ENCODE peak calls at places on chromosomes 6 and 20, in eight cellular contexts. One of them, this sample, is unnamed.
A peak's percentile ranks its signal among the peaks of the same experiment; 100 is the strongest.

GRCh38 chr6:50924758-50925157 is 106.1 kb downstream of the TFAP2B start:
- DNase-seq in OCI-LY7: no peak
- DNase-seq in GM06990: no peak
- DNase-seq in Caco-2: no peak
- DNase-seq in fibroblast of pulmonary artery: no peak
- DNase-seq in PC-3: no peak
- DNase-seq in BJ: no peak
- DNase-seq in brain microvascular endothelial cell: no peak
- DNase-seq in this sample: no peak

GRCh38 chr6:29014729-29015608 is 9.9 kb upstream of the ZNF311 start:
- DNase-seq in OCI-LY7: no peak
- DNase-seq in GM06990: no peak
- DNase-seq in Caco-2: no peak
- DNase-seq in fibroblast of pulmonary artery: peak; percentile 22
- DNase-seq in PC-3: no peak
- DNase-seq in BJ: no peak
- DNase-seq in brain microvascular endothelial cell: no peak
- DNase-seq in this sample: no peak

GRCh38 chr6:56370591-56371198 is 123.3 kb upstream of the COL21A1 start:
- DNase-seq in OCI-LY7: peak; percentile 4
- DNase-seq in GM06990: no peak
- DNase-seq in Caco-2: no peak
- DNase-seq in fibroblast of pulmonary artery: peak; percentile 99
- DNase-seq in PC-3: peak; percentile 89
- DNase-seq in BJ: peak; percentile 52
- DNase-seq in brain microvascular endothelial cell: peak; percentile 65
- DNase-seq in this sample: no peak

GRCh38 chr6:106739387-106739786 is 110.0 kb downstream of the QRSL1 start:
- DNase-seq in OCI-LY7: peak; percentile 38
- DNase-seq in GM06990: no peak
- DNase-seq in Caco-2: no peak
- DNase-seq in fibroblast of pulmonary artery: no peak
- DNase-seq in PC-3: peak; percentile 96
- DNase-seq in BJ: no peak
- DNase-seq in brain microvascular endothelial cell: no peak
- DNase-seq in this sample: no peak

GRCh38 chr20:61397790-61398189 is 145.7 kb downstream of the CDH4 start:
- DNase-seq in OCI-LY7: no peak
- DNase-seq in GM06990: no peak
- DNase-seq in Caco-2: no peak
- DNase-seq in fibroblast of pulmonary artery: no peak
- DNase-seq in PC-3: no peak
- DNase-seq in BJ: no peak
- DNase-seq in brain microvascular endothelial cell: no peak
- DNase-seq in this sample: no peak

GRCh38 chr6:110620065-110620464 is 143.7 kb upstream of the SLC22A16 start:
- DNase-seq in OCI-LY7: no peak
- DNase-seq in GM06990: no peak
- DNase-seq in Caco-2: no peak
- DNase-seq in fibroblast of pulmonary artery: no peak
- DNase-seq in PC-3: no peak
- DNase-seq in BJ: no peak
- DNase-seq in brain microvascular endothelial cell: no peak
- DNase-seq in this sample: no peak

GRCh38 chr6:33428219-33428890 is 8.5 kb downstream of the SYNGAP1 start:
- DNase-seq in OCI-LY7: peak; percentile 70
- DNase-seq in GM06990: peak; percentile 65
- DNase-seq in Caco-2: peak; percentile 64
- DNase-seq in fibroblast of pulmonary artery: peak; percentile 38
- DNase-seq in PC-3: peak; percentile 61
- DNase-seq in BJ: no peak
- DNase-seq in brain microvascular endothelial cell: peak; percentile 35
- DNase-seq in this sample: no peak

GRCh38 chr6:41846666-41847237 is 48.4 kb downstream of the USP49 start:
- DNase-seq in OCI-LY7: peak; percentile 60
- DNase-seq in GM06990: peak; percentile 30
- DNase-seq in Caco-2: peak; percentile 83
- DNase-seq in fibroblast of pulmonary artery: peak; percentile 99
- DNase-seq in PC-3: peak; percentile 98
- DNase-seq in BJ: peak; percentile 75
- DNase-seq in brain microvascular endothelial cell: peak; percentile 93
- DNase-seq in this sample: peak; percentile 56

GRCh38 chr6:111888928-111889696 is 15.9 kb upstream of the FYN start:
- DNase-seq in OCI-LY7: no peak
- DNase-seq in GM06990: no peak
- DNase-seq in Caco-2: no peak
- DNase-seq in fibroblast of pulmonary artery: peak; percentile 48
- DNase-seq in PC-3: no peak
- DNase-seq in BJ: no peak
- DNase-seq in brain microvascular endothelial cell: no peak
- DNase-seq in this sample: no peak

GRCh38 chr20:3563548-3564177 is 92.8 kb downstream of the ATRN start:
- DNase-seq in OCI-LY7: peak; percentile 65
- DNase-seq in GM06990: no peak
- DNase-seq in Caco-2: peak; percentile 65
- DNase-seq in fibroblast of pulmonary artery: peak; percentile 72
- DNase-seq in PC-3: peak; percentile 73
- DNase-seq in BJ: no peak
- DNase-seq in brain microvascular endothelial cell: peak; percentile 58
- DNase-seq in this sample: peak; percentile 2

GRCh38 chr20:18728165-18728866 is 85.3 kb upstream of the SCP2D1 start:
- DNase-seq in OCI-LY7: peak; percentile 79
- DNase-seq in GM06990: peak; percentile 57
- DNase-seq in Caco-2: no peak
- DNase-seq in fibroblast of pulmonary artery: no peak
- DNase-seq in PC-3: no peak
- DNase-seq in BJ: no peak
- DNase-seq in brain microvascular endothelial cell: no peak
- DNase-seq in this sample: no peak

GRCh38 chr20:1804554-1804956 is 90.7 kb upstream of the SIRPA start:
- DNase-seq in OCI-LY7: no peak
- DNase-seq in GM06990: no peak
- DNase-seq in Caco-2: no peak
- DNase-seq in fibroblast of pulmonary artery: no peak
- DNase-seq in PC-3: no peak
- DNase-seq in BJ: no peak
- DNase-seq in brain microvascular endothelial cell: no peak
- DNase-seq in this sample: no peak

GRCh38 chr20:61451009-61451408 is 198.9 kb downstream of the CDH4 start:
- DNase-seq in OCI-LY7: no peak
- DNase-seq in GM06990: no peak
- DNase-seq in Caco-2: no peak
- DNase-seq in fibroblast of pulmonary artery: no peak
- DNase-seq in PC-3: no peak
- DNase-seq in BJ: no peak
- DNase-seq in brain microvascular endothelial cell: no peak
- DNase-seq in this sample: no peak

GRCh38 chr20:58129736-58130135 is 98.7 kb downstream of the ANKRD60 start:
- DNase-seq in OCI-LY7: no peak
- DNase-seq in GM06990: no peak
- DNase-seq in Caco-2: no peak
- DNase-seq in fibroblast of pulmonary artery: no peak
- DNase-seq in PC-3: no peak
- DNase-seq in BJ: no peak
- DNase-seq in brain microvascular endothelial cell: no peak
- DNase-seq in this sample: no peak

GRCh38 chr20:57440678-57441509 is 49.7 kb downstream of the RBM38 start:
- DNase-seq in OCI-LY7: no peak
- DNase-seq in GM06990: no peak
- DNase-seq in Caco-2: no peak
- DNase-seq in fibroblast of pulmonary artery: peak; percentile 54
- DNase-seq in PC-3: no peak
- DNase-seq in BJ: no peak
- DNase-seq in brain microvascular endothelial cell: no peak
- DNase-seq in this sample: no peak

GRCh38 chr20:62345681-62346370 is 21.3 kb downstream of the LAMA5 start:
- DNase-seq in OCI-LY7: no peak
- DNase-seq in GM06990: no peak
- DNase-seq in Caco-2: no peak
- DNase-seq in fibroblast of pulmonary artery: no peak
- DNase-seq in PC-3: no peak
- DNase-seq in BJ: no peak
- DNase-seq in brain microvascular endothelial cell: no peak
- DNase-seq in this sample: no peak

GRCh38 chr6:57423468-57423867 is 106.0 kb downstream of the PRIM2 start:
- DNase-seq in OCI-LY7: no peak
- DNase-seq in GM06990: no peak
- DNase-seq in Caco-2: no peak
- DNase-seq in fibroblast of pulmonary artery: no peak
- DNase-seq in PC-3: no peak
- DNase-seq in BJ: no peak
- DNase-seq in brain microvascular endothelial cell: no peak
- DNase-seq in this sample: peak; percentile 97

GRCh38 chr6:36133912-36134311 is 3.6 kb downstream of the MAPK13 start:
- DNase-seq in OCI-LY7: no peak
- DNase-seq in GM06990: no peak
- DNase-seq in Caco-2: no peak
- DNase-seq in fibroblast of pulmonary artery: no peak
- DNase-seq in PC-3: no peak
- DNase-seq in BJ: no peak
- DNase-seq in brain microvascular endothelial cell: no peak
- DNase-seq in this sample: no peak

DNA sequence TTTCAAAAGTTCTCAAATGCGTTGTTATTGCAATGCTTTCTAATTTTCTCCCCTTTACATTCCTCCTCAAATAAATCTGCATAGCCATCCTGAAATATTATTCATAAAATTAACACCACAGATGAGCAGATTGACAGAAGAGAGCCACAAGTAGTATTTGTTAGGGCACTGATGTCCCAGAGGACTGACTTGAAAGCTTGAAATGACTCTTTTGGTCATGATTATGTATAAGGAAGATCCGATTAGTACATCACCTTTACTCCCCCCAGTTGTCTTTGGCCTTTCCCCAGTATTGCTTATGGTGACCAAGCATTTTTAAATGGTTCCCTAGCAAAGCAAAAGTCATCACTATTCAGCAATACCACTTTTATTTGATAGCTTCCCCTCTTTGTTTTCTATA is 187.6 kb downstream of the ADAT2 start:
- DNase-seq in OCI-LY7: no peak
- DNase-seq in GM06990: no peak
- DNase-seq in Caco-2: no peak
- DNase-seq in fibroblast of pulmonary artery: no peak
- DNase-seq in PC-3: no peak
- DNase-seq in BJ: no peak
- DNase-seq in brain microvascular endothelial cell: no peak
- DNase-seq in this sample: no peak
- TF ChIP-seq CTCF in OCI-LY7: no peak
- TF ChIP-seq CTCF in GM06990: no peak
- TF ChIP-seq CTCF in Caco-2: no peak
- TF ChIP-seq CTCF in fibroblast of pulmonary artery: no peak
- TF ChIP-seq CTCF in PC-3: no peak
- TF ChIP-seq CTCF in BJ: no peak
- TF ChIP-seq CTCF in brain microvascular endothelial cell: no peak
- TF ChIP-seq CTCF in this sample: no peak

DNA sequence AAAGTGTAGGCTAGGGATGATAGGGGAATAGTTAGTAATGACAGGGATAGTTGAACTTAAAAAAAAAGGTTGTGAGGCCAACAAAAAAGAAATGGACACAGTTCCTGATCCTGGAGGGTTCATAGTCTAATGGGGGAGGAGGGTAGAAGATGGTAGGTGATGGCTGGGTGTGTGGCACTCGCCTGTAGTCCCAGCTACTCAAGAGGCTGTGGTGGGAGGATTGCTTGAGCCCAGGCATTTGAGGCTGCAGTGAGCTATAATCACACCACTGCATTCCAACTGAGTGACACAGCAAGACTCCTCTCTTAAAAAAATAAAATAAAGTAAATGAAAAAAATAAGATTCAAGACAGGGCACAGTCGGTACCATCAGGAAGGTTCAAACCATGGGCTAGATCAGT is 2.4 kb upstream of the MICB start:
- DNase-seq in OCI-LY7: peak; percentile 28
- DNase-seq in GM06990: no peak
- DNase-seq in Caco-2: no peak
- DNase-seq in fibroblast of pulmonary artery: peak; percentile 72
- DNase-seq in PC-3: peak; percentile 57
- DNase-seq in BJ: no peak
- DNase-seq in brain microvascular endothelial cell: peak; percentile 88
- DNase-seq in this sample: no peak
- H3K4me3 ChIP-seq in OCI-LY7: peak overlapping the region; percentile 82
- H3K4me3 ChIP-seq in GM06990: peak overlapping the region; percentile 85
- H3K4me3 ChIP-seq in Caco-2: no peak overlapping the region
- H3K4me3 ChIP-seq in fibroblast of pulmonary artery: peak overlapping the region; percentile 71
- H3K4me3 ChIP-seq in PC-3: peak overlapping the region; percentile 77
- H3K4me3 ChIP-seq in BJ: peak overlapping the region; percentile 71
- H3K4me3 ChIP-seq in brain microvascular endothelial cell: peak overlapping the region; percentile 54
- H3K4me3 ChIP-seq in this sample: no peak overlapping the region

GRCh38 chr20:13991311-13991710 is 897 bp upstream of the SEL1L2 start:
- DNase-seq in OCI-LY7: no peak
- DNase-seq in GM06990: no peak
- DNase-seq in Caco-2: no peak
- DNase-seq in fibroblast of pulmonary artery: no peak
- DNase-seq in PC-3: no peak
- DNase-seq in BJ: no peak
- DNase-seq in brain microvascular endothelial cell: no peak
- DNase-seq in this sample: no peak
- TF ChIP-seq CTCF in OCI-LY7: no peak
- TF ChIP-seq CTCF in GM06990: no peak
- TF ChIP-seq CTCF in Caco-2: no peak
- TF ChIP-seq CTCF in fibroblast of pulmonary artery: no peak
- TF ChIP-seq CTCF in PC-3: no peak
- TF ChIP-seq CTCF in BJ: no peak
- TF ChIP-seq CTCF in brain microvascular endothelial cell: no peak
- TF ChIP-seq CTCF in this sample: no peak

GRCh38 chr6:73329201-73329600 is 24.9 kb downstream of the DPPA5 start:
- DNase-seq in OCI-LY7: no peak
- DNase-seq in GM06990: no peak
- DNase-seq in Caco-2: no peak
- DNase-seq in fibroblast of pulmonary artery: no peak
- DNase-seq in PC-3: no peak
- DNase-seq in BJ: no peak
- DNase-seq in brain microvascular endothelial cell: no peak
- DNase-seq in this sample: no peak

GRCh38 chr6:73323323-73323722 is 30.8 kb downstream of the DPPA5 start:
- DNase-seq in OCI-LY7: no peak
- DNase-seq in GM06990: no peak
- DNase-seq in Caco-2: no peak
- DNase-seq in fibroblast of pulmonary artery: no peak
- DNase-seq in PC-3: no peak
- DNase-seq in BJ: no peak
- DNase-seq in brain microvascular endothelial cell: no peak
- DNase-seq in this sample: no peak

GRCh38 chr6:73325656-73326055 is 28.4 kb downstream of the DPPA5 start:
- DNase-seq in OCI-LY7: peak; percentile 22
- DNase-seq in GM06990: no peak
- DNase-seq in Caco-2: no peak
- DNase-seq in fibroblast of pulmonary artery: no peak
- DNase-seq in PC-3: no peak
- DNase-seq in BJ: no peak
- DNase-seq in brain microvascular endothelial cell: no peak
- DNase-seq in this sample: no peak

DNA sequence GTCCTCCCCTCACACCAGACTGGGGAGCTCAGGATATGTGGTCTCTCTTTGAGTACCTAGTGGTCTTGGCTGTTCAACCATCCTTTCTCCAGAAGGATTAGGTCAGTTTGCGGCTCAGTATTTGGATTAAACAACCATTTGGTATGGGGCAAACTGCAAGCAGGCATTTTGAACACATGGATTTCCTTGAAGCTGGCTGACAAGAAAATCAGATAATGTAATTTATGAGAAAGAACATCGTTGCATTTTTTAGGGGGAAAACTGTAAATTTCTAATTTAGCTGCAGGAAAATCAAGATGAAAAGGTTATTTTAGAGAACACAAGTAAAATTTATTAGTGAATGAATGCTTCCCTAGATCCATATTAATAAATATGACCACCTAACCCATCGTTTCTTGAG is 25.3 kb downstream of the DPPA5 start:
- DNase-seq in OCI-LY7: no peak
- DNase-seq in GM06990: no peak
- DNase-seq in Caco-2: no peak
- DNase-seq in fibroblast of pulmonary artery: no peak
- DNase-seq in PC-3: no peak
- DNase-seq in BJ: no peak
- DNase-seq in brain microvascular endothelial cell: no peak
- DNase-seq in this sample: no peak
- H3K4me3 ChIP-seq in OCI-LY7: no peak overlapping the region
- H3K4me3 ChIP-seq in GM06990: no peak overlapping the region
- H3K4me3 ChIP-seq in Caco-2: no peak overlapping the region
- H3K4me3 ChIP-seq in fibroblast of pulmonary artery: no peak overlapping the region
- H3K4me3 ChIP-seq in PC-3: no peak overlapping the region
- H3K4me3 ChIP-seq in BJ: no peak overlapping the region
- H3K4me3 ChIP-seq in brain microvascular endothelial cell: no peak overlapping the region
- H3K4me3 ChIP-seq in this sample: no peak overlapping the region

This sample was measured in retinal pigment epithelial cell.